ENCODE peak calls at places on chromosomes 2 and 18, in ten cellular contexts. One of them, this sample, is unnamed.

GRCh38 chr2:191544511-191545062 is 133.3 kb upstream of the NABP1 start:
- DNase-seq in spleen: no peak
- DNase-seq in foreskin fibroblast: no peak
- DNase-seq in heart left ventricle: no peak
- DNase-seq in H9: no peak
- DNase-seq in cardiac fibroblast: no peak
- DNase-seq in dorsolateral prefrontal cortex: no peak
- DNase-seq in psoas muscle: no peak
- DNase-seq in progenitor cell of endocrine pancreas: no peak
- DNase-seq in AG09319: no peak
- DNase-seq in this sample: no peak

GRCh38 chr18:31565345-31565744 is 26.3 kb upstream of the TTR start:
- DNase-seq in spleen: no peak
- DNase-seq in foreskin fibroblast: no peak
- DNase-seq in heart left ventricle: no peak
- DNase-seq in H9: no peak
- DNase-seq in cardiac fibroblast: no peak
- DNase-seq in dorsolateral prefrontal cortex: no peak
- DNase-seq in psoas muscle: no peak
- DNase-seq in progenitor cell of endocrine pancreas: no peak
- DNase-seq in AG09319: no peak
- DNase-seq in this sample: no peak

GRCh38 chr2:241553512-241553830 is 5.1 kb upstream of the BOK start:
- DNase-seq in spleen: no peak
- DNase-seq in foreskin fibroblast: no peak
- DNase-seq in heart left ventricle: no peak
- DNase-seq in H9: no peak
- DNase-seq in cardiac fibroblast: no peak
- DNase-seq in dorsolateral prefrontal cortex: no peak
- DNase-seq in psoas muscle: no peak
- DNase-seq in progenitor cell of endocrine pancreas: no peak
- DNase-seq in AG09319: no peak
- DNase-seq in this sample: no peak

GRCh38 chr2:239792649-239793010 is 232.5 kb downstream of the NDUFA10 start:
- DNase-seq in spleen: no peak
- DNase-seq in foreskin fibroblast: no peak
- DNase-seq in heart left ventricle: no peak
- DNase-seq in H9: peak
- DNase-seq in cardiac fibroblast: no peak
- DNase-seq in dorsolateral prefrontal cortex: no peak
- DNase-seq in psoas muscle: no peak
- DNase-seq in progenitor cell of endocrine pancreas: no peak
- DNase-seq in AG09319: no peak
- DNase-seq in this sample: no peak

GRCh38 chr18:11136241-11136640 is 13.1 kb downstream of the PIEZO2 start:
- DNase-seq in spleen: no peak
- DNase-seq in foreskin fibroblast: no peak
- DNase-seq in heart left ventricle: no peak
- DNase-seq in H9: no peak
- DNase-seq in cardiac fibroblast: no peak
- DNase-seq in dorsolateral prefrontal cortex: no peak
- DNase-seq in psoas muscle: no peak
- DNase-seq in progenitor cell of endocrine pancreas: no peak
- DNase-seq in AG09319: no peak
- DNase-seq in this sample: no peak

GRCh38 chr2:168348076-168348475 is 100.7 kb upstream of the STK39 start:
- DNase-seq in spleen: no peak
- DNase-seq in foreskin fibroblast: no peak
- DNase-seq in heart left ventricle: peak
- DNase-seq in H9: peak
- DNase-seq in cardiac fibroblast: peak
- DNase-seq in dorsolateral prefrontal cortex: no peak
- DNase-seq in psoas muscle: no peak
- DNase-seq in progenitor cell of endocrine pancreas: peak
- DNase-seq in AG09319: no peak
- DNase-seq in this sample: peak

GRCh38 chr2:185934232-185934631 is 195.6 kb downstream of the FSIP2 start:
- DNase-seq in spleen: no peak
- DNase-seq in foreskin fibroblast: no peak
- DNase-seq in heart left ventricle: no peak
- DNase-seq in H9: no peak
- DNase-seq in cardiac fibroblast: no peak
- DNase-seq in dorsolateral prefrontal cortex: no peak
- DNase-seq in psoas muscle: no peak
- DNase-seq in progenitor cell of endocrine pancreas: no peak
- DNase-seq in AG09319: no peak
- DNase-seq in this sample: no peak

GRCh38 chr2:19360881-19361321 is 2.5 kb upstream of the OSR1 start:
- DNase-seq in spleen: no peak
- DNase-seq in foreskin fibroblast: no peak
- DNase-seq in heart left ventricle: no peak
- DNase-seq in H9: no peak
- DNase-seq in cardiac fibroblast: no peak
- DNase-seq in dorsolateral prefrontal cortex: no peak
- DNase-seq in psoas muscle: peak
- DNase-seq in progenitor cell of endocrine pancreas: no peak
- DNase-seq in AG09319: no peak
- DNase-seq in this sample: peak

DNA sequence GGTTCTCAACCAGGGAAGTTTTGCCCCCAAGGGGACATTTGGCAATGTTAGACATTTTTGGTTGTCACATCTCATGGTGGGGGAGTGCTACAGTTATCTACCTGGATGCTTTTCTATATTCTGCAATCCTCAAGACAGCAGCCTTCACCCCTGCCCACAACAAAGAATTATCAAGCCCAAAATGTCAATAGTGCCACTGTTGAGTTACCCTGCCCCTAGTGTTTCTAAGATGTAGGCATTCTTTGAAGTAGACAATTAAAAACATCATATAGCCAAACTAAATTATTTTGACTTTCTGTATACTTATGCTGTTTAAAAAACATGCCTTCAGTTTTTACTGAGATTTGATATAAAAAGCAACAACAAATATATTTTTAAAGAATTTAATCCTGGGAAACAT is 48.0 kb downstream of the ABI2 start:
- DNase-seq in spleen: no peak
- DNase-seq in foreskin fibroblast: no peak
- DNase-seq in heart left ventricle: no peak
- DNase-seq in H9: no peak
- DNase-seq in cardiac fibroblast: no peak
- DNase-seq in dorsolateral prefrontal cortex: no peak
- DNase-seq in psoas muscle: no peak
- DNase-seq in progenitor cell of endocrine pancreas: no peak
- DNase-seq in AG09319: no peak
- DNase-seq in this sample: no peak
- TF ChIP-seq CTCF in spleen: no peak
- TF ChIP-seq CTCF in foreskin fibroblast: no peak
- TF ChIP-seq CTCF in heart left ventricle: no peak
- TF ChIP-seq CTCF in H9: peak
- TF ChIP-seq CTCF in cardiac fibroblast: peak
- TF ChIP-seq CTCF in dorsolateral prefrontal cortex: peak
- TF ChIP-seq CTCF in psoas muscle: no peak
- TF ChIP-seq CTCF in progenitor cell of endocrine pancreas: no peak
- TF ChIP-seq CTCF in AG09319: no peak
- TF ChIP-seq CTCF in this sample: peak

DNA sequence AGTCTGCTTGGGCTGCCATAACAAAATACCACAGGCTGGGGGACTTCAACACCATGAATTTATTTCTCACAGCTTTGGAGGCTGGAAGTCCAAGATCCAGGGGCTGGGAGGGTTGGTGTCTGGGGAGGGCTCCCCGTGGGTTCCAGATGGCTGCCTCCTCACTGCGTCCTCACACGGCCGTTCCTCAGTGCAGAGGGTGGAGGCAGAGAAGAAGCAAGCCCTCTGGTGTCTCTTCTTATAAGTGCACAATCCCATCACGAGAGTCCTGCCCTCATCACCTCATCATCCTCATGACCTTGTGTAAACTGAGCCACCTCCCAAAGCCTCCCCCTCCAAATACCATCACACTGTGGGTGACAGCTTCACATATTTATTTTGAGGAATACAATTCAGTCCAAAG is 26.3 kb downstream of the TMEM163 start:
- DNase-seq in spleen: no peak
- DNase-seq in foreskin fibroblast: no peak
- DNase-seq in heart left ventricle: no peak
- DNase-seq in H9: no peak
- DNase-seq in cardiac fibroblast: no peak
- DNase-seq in dorsolateral prefrontal cortex: no peak
- DNase-seq in psoas muscle: no peak
- DNase-seq in progenitor cell of endocrine pancreas: no peak
- DNase-seq in AG09319: no peak
- DNase-seq in this sample: no peak
- TF ChIP-seq CTCF in spleen: no peak
- TF ChIP-seq CTCF in foreskin fibroblast: no peak
- TF ChIP-seq CTCF in heart left ventricle: no peak
- TF ChIP-seq CTCF in H9: peak
- TF ChIP-seq CTCF in cardiac fibroblast: no peak
- TF ChIP-seq CTCF in dorsolateral prefrontal cortex: no peak
- TF ChIP-seq CTCF in psoas muscle: no peak
- TF ChIP-seq CTCF in progenitor cell of endocrine pancreas: no peak
- TF ChIP-seq CTCF in AG09319: no peak
- TF ChIP-seq CTCF in this sample: no peak

DNA sequence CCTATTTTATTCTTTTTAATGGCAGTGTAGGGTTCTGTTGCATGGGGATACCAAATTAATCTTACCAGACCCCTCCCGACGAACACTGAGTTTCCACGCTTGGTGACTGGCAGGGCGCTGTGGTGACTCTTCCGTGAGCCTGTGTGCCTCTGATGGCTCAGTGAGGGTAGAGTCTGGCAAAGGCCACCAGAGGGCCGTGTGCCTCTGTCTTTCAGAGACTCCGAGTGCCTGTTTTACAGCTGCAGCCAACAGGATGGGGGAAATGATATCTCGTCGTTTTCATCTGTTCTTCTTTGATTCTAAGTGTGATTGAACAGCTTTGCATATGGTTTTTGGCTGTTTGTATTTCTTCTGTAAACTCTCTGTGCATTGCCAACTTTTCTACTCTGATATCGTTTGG is 99.8 kb downstream of the ZNF236 start:
- DNase-seq in spleen: peak
- DNase-seq in foreskin fibroblast: peak
- DNase-seq in heart left ventricle: peak
- DNase-seq in H9: peak
- DNase-seq in cardiac fibroblast: peak
- DNase-seq in dorsolateral prefrontal cortex: peak
- DNase-seq in psoas muscle: peak
- DNase-seq in progenitor cell of endocrine pancreas: no peak
- DNase-seq in AG09319: no peak
- DNase-seq in this sample: peak
- TF ChIP-seq CTCF in spleen: peak
- TF ChIP-seq CTCF in foreskin fibroblast: peak
- TF ChIP-seq CTCF in heart left ventricle: peak
- TF ChIP-seq CTCF in H9: peak
- TF ChIP-seq CTCF in cardiac fibroblast: peak
- TF ChIP-seq CTCF in dorsolateral prefrontal cortex: peak
- TF ChIP-seq CTCF in psoas muscle: peak
- TF ChIP-seq CTCF in progenitor cell of endocrine pancreas: peak
- TF ChIP-seq CTCF in AG09319: peak
- TF ChIP-seq CTCF in this sample: peak

DNA sequence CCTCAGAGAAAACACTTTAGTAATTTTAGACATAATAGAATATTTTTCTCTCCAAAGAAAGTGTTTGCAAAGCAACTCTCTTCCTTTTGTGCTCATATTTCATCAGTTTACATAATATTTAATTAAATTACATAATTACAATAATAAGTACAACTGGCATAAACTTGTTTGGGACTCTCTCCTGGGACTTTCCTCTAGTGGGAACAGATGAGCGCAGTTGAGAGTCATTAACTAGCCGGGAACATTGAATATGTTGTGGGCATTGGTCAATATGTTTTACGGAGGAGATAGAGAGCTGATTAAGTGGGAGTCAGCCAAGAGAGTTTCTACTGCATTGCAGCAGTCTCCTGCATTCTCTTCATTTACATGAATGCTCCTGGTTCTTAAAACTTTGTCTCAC is 607.7 kb downstream of the ARHGAP15 start:
- DNase-seq in spleen: no peak
- DNase-seq in foreskin fibroblast: no peak
- DNase-seq in heart left ventricle: no peak
- DNase-seq in H9: no peak
- DNase-seq in cardiac fibroblast: no peak
- DNase-seq in dorsolateral prefrontal cortex: no peak
- DNase-seq in psoas muscle: no peak
- DNase-seq in progenitor cell of endocrine pancreas: no peak
- DNase-seq in AG09319: no peak
- DNase-seq in this sample: no peak
- TF ChIP-seq CTCF in spleen: no peak
- TF ChIP-seq CTCF in foreskin fibroblast: no peak
- TF ChIP-seq CTCF in heart left ventricle: no peak
- TF ChIP-seq CTCF in H9: no peak
- TF ChIP-seq CTCF in cardiac fibroblast: no peak
- TF ChIP-seq CTCF in dorsolateral prefrontal cortex: no peak
- TF ChIP-seq CTCF in psoas muscle: no peak
- TF ChIP-seq CTCF in progenitor cell of endocrine pancreas: no peak
- TF ChIP-seq CTCF in AG09319: no peak
- TF ChIP-seq CTCF in this sample: no peak

DNA sequence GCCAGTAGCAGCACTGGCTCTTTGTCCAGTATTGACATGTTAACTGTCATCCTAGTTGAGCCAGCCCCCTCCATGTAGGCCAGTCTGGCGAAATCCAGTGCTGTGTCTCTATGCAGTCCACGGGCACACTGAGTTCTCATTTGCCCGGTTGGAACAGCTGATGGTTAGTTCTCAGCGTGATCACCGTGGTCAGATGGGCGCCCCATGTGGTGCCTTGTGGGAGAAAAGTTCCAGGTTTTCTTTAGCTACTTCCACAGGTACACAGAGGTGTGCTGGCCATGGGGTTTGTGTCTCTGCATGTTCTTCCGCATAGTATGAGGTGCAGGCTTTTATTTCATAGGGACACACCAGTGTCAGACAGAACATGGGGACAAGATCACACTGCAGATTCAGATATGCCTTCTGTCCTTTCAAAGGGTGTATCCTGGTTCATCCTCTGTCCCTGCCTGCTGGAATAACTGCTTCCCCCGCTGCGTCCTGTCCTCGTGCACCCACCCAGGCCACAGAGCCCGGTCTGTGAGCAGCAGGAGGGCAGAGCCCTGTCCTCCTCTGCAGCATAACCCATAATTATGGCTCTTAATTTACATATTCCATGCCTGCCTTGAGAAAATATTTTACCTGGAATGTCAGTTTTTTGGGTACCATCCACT is 334.1 kb downstream of the GBX2 start:
- DNase-seq in spleen: peak
- DNase-seq in foreskin fibroblast: no peak
- DNase-seq in heart left ventricle: no peak
- DNase-seq in H9: no peak
- DNase-seq in cardiac fibroblast: no peak
- DNase-seq in dorsolateral prefrontal cortex: no peak
- DNase-seq in psoas muscle: no peak
- DNase-seq in progenitor cell of endocrine pancreas: no peak
- DNase-seq in AG09319: no peak
- DNase-seq in this sample: no peak
- TF ChIP-seq CTCF in spleen: no peak
- TF ChIP-seq CTCF in foreskin fibroblast: no peak
- TF ChIP-seq CTCF in heart left ventricle: no peak
- TF ChIP-seq CTCF in H9: peak
- TF ChIP-seq CTCF in cardiac fibroblast: no peak
- TF ChIP-seq CTCF in dorsolateral prefrontal cortex: no peak
- TF ChIP-seq CTCF in psoas muscle: no peak
- TF ChIP-seq CTCF in progenitor cell of endocrine pancreas: peak
- TF ChIP-seq CTCF in AG09319: no peak
- TF ChIP-seq CTCF in this sample: no peak